ENCODE peak calls at places on chromosomes 1 and 21, in ten cellular contexts. J is smooth muscle cell of the brain vasculature; S is lower lobe of right lung; C is activated CD4-positive, alpha-beta T cell treated with anti-CD3 and anti-CD28 coated beads, Interleukin-2, amount 50 U/mL, for 24 hours; Q is thoracic aorta; L is uterus; A is tibial nerve; T is AG09309; I is OCI-LY7; V is NCI-H1436. O is an unnamed sample.

GRCh38 chr1:93666613-93667384 is 14.8 kb downstream of the BCAR3 start:
- DNase-seq in J (no peak), S (no peak), C (no peak), Q (no peak), L (no peak), A (no peak), T (no peak), I (no peak), V (no peak), O (no peak)

GRCh38 chr21:45358711-45359310 is 46.2 kb upstream of the COL18A1 start:
- DNase-seq in J (no peak), S (peak; percentile 26), C (no peak), Q (no peak), L (no peak), A (no peak), T (no peak), I (no peak), V (no peak), O (no peak)

GRCh38 chr1:219898375-219898774 is 30.0 kb downstream of the SLC30A10 start:
- DNase-seq in J (no peak), S (no peak), C (no peak), Q (no peak), L (no peak), A (no peak), T (no peak), I (no peak), V (no peak), O (no peak)

GRCh38 chr1:153583976-153584375 is 18.3 kb upstream of the S100A2 start:
- DNase-seq in J (no peak), S (no peak), C (no peak), Q (no peak), L (no peak), A (no peak), T (no peak), I (no peak), V (no peak), O (no peak)

GRCh38 chr1:240712014-240712731 is 100.2 kb upstream of the GREM2 start:
- DNase-seq in J (no peak), S (no peak), C (no peak), Q (no peak), L (no peak), A (no peak), T (peak; percentile 57), I (no peak), V (no peak), O (no peak)

GRCh38 chr1:201347498-201348210 is 29.8 kb downstream of the TNNT2 start:
- DNase-seq in J (no peak), S (peak; percentile 3), C (no peak), Q (no peak), L (no peak), A (no peak), T (no peak), I (no peak), V (no peak), O (no peak)

GRCh38 chr1:36553591-36554417 is 71.1 kb upstream of the CSF3R start:
- DNase-seq in J (peak; percentile 15), S (peak; percentile 79), C (peak; percentile 57), Q (no peak), L (peak; percentile 26), A (peak; percentile 24), T (no peak), I (peak; percentile 79), V (peak; percentile 83), O (peak; percentile 69)

GRCh38 chr1:244709491-244710368 is 56.8 kb downstream of the DESI2 start:
- DNase-seq in J (no peak), S (no peak), C (no peak), Q (no peak), L (no peak), A (no peak), T (no peak), I (no peak), V (no peak), O (no peak)

GRCh38 chr21:42574234-42575027 is 60.8 kb downstream of the SLC37A1 start:
- DNase-seq in J (no peak), S (peak; percentile 45), C (no peak), Q (no peak), L (peak; percentile 1), A (no peak), T (no peak), I (no peak), V (no peak), O (no peak)